ENCODE peak calls at places on chromosomes 3 and 15, in six cellular contexts. G is IMR-90, M is AG09309, C is choroid plexus epithelial cell, B is fibroblast of pulmonary artery, E is astrocyte of the spinal cord. D is an unnamed sample.

GRCh38 chr3:63462732-63463131 is 184.6 kb downstream of the SYNPR start:
- DNase-seq in G (no peak), M (no peak), C (no peak), B (no peak), E (no peak), D (no peak)

GRCh38 chr15:43520138-43520537 is 2.7 kb downstream of the MAP1A start:
- DNase-seq in G (no peak), M (no peak), C (no peak), B (no peak), E (no peak), D (no peak)

GRCh38 chr3:60954049-60954448 is 297.2 kb downstream of the FHIT start:
- DNase-seq in G (no peak), M (peak), C (no peak), B (no peak), E (peak), D (no peak)

GRCh38 chr3:94036909-94037507 is 8.6 kb upstream of the STX19 start:
- DNase-seq in G (peak), M (no peak), C (peak), B (peak), E (peak), D (peak)

GRCh38 chr15:78131295-78132021 is at the start of gene CIB2:
- DNase-seq in G (peak), M (no peak), C (peak), B (peak), E (peak), D (peak)

GRCh38 chr15:39579487-39580116 is 1.3 kb upstream of the THBS1 start:
- DNase-seq in G (peak), M (peak), C (peak), B (peak), E (peak), D (peak)

GRCh38 chr3:13044496-13045244 is 28.6 kb downstream of the IQSEC1 start:
- DNase-seq in G (no peak), M (no peak), C (no peak), B (no peak), E (no peak), D (no peak)

GRCh38 chr3:107988464-107989156 is 102.2 kb downstream of the CD47 start:
- DNase-seq in G (peak), M (no peak), C (peak), B (peak), E (peak), D (no peak)

GRCh38 chr3:106728315-106728821 is 648.9 kb upstream of the CCDC54 start:
- DNase-seq in G (peak), M (peak), C (peak), B (peak), E (peak), D (no peak)

GRCh38 chr3:192639987-192640386 is 87.4 kb downstream of the FGF12 start:
- DNase-seq in G (no peak), M (no peak), C (no peak), B (no peak), E (no peak), D (no peak)

GRCh38 chr3:46692566-46692983 is 904 bp downstream of the ALS2CL start:
- DNase-seq in G (no peak), M (no peak), C (no peak), B (no peak), E (no peak), D (peak)

GRCh38 chr15:72902245-72902928 is 118.8 kb upstream of the ADPGK start:
- DNase-seq in G (peak), M (peak), C (peak), B (peak), E (peak), D (no peak)

GRCh38 chr3:4744405-4745239 is 234.6 kb upstream of the BHLHE40 start:
- DNase-seq in G (peak), M (no peak), C (peak), B (peak), E (peak), D (peak)

GRCh38 chr3:86771741-86772512 is 219.0 kb downstream of the VGLL3 start:
- DNase-seq in G (no peak), M (no peak), C (no peak), B (no peak), E (no peak), D (no peak)

GRCh38 chr3:86772699-86773098 is 218.2 kb downstream of the VGLL3 start:
- DNase-seq in G (no peak), M (no peak), C (no peak), B (no peak), E (no peak), D (no peak)

DNA sequence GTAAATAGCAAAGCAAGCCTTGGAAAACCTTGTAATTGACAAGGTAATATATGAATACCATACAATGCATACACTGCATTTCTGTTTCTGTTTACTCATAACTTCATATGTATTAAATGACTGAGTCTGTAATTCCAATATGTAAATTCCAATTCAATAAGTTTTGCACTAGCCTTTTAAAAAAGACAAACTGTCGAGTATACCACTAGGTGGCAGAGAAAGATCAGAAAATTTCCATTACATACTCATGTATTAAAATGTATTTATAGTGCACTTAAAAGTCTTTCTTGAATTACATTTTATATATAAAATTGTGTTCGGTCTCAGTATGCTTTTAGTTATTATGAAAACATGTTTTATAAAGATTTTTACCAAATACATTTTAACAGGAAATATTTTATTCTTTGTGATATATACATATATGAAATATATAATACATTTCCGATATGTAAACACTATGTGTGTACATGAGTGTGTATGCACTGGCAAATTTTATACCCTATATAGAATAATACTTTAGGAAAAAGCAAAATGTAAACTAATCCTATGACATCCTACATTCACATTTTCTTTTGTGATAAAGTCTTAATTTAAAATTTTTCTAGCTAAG is 216.8 kb downstream of the VGLL3 start:
- DNase-seq in G (peak), M (no peak), C (peak), B (peak), E (peak), D (no peak)
- TF ChIP-seq CTCF in G (peak), M (peak), C (peak), B (peak), E (peak), D (peak)

GRCh38 chr3:151859125-151859741 is 14.2 kb upstream of the SUCNR1 start:
- DNase-seq in G (no peak), M (no peak), C (no peak), B (no peak), E (no peak), D (no peak)
- H3K4me3 ChIP-seq in G (no peak), M (no peak), C (no peak), B (no peak), E (no peak), D (no peak)

GRCh38 chr3:125042725-125043406 is 12.9 kb downstream of the HEG1 start:
- DNase-seq in G (peak), M (no peak), C (peak), B (peak), E (peak), D (no peak)

GRCh38 chr3:125043599-125044151 is 12.1 kb downstream of the HEG1 start:
- DNase-seq in G (no peak), M (no peak), C (no peak), B (no peak), E (no peak), D (no peak)

GRCh38 chr3:125045194-125045593 is 10.6 kb downstream of the HEG1 start:
- DNase-seq in G (no peak), M (no peak), C (peak), B (peak), E (no peak), D (no peak)

GRCh38 chr3:125048282-125048681 is 7.5 kb downstream of the HEG1 start:
- DNase-seq in G (no peak), M (no peak), C (no peak), B (no peak), E (no peak), D (no peak)

GRCh38 chr3:125045965-125046364 is 9.8 kb downstream of the HEG1 start:
- DNase-seq in G (peak), M (peak), C (peak), B (peak), E (peak), D (no peak)
- TF ChIP-seq CTCF in G (peak), M (peak), C (peak), B (peak), E (peak), D (no peak)

DNA sequence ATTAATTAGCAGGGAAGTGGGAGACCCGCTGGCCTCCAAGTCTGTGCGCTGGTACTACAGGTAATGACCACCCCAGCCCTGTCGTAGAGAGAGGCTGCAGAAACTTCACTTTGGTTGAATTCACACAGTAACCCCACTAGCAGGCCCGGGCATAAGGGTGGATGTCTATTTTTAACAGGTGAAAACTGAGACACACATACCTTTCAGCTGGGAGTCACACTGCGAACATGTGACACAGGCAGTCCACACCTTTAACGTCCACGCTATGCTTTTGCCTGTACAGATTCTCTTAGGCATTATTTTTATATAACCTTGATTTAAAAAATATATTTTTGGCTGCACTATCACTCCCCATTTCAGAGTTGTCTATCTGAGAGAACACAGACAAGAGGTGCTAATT is 3.9 kb downstream of the LRRK1 start:
- DNase-seq in G (no peak), M (no peak), C (no peak), B (no peak), E (no peak), D (no peak)
- H3K4me3 ChIP-seq in G (no peak), M (no peak), C (no peak), B (no peak), E (no peak), D (no peak)

GRCh38 chr15:92079047-92079446 is 225.5 kb downstream of the SLCO3A1 start:
- DNase-seq in G (no peak), M (no peak), C (no peak), B (peak), E (no peak), D (no peak)
- TF ChIP-seq CTCF in G (peak), M (peak), C (peak), B (peak), E (peak), D (peak)

GRCh38 chr15:41934843-41935242 is 37.5 kb downstream of the EHD4 start:
- DNase-seq in G (no peak), M (no peak), C (no peak), B (no peak), E (peak), D (no peak)
- H3K4me3 ChIP-seq in G (no peak), M (no peak), C (no peak), B (no peak), E (no peak), D (no peak)

DNA sequence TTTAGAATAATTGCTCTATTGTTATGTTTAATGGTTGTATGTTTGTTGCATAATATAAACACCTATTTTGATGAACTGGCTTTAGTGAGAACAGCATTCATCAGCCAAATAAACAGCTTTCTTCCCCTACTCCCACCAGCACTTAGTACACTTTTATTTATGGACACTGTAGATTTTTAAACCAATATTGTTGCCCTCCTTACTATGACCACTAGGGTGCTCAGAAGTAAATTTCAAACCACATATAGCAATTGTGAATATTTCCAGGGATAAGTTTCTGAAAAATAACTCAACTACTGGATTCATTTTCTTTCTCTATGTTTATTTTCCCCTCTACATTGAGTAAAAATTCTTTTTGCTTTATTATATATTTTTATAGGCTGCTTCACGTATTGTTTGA is 84.7 kb upstream of the PTX3 start:
- DNase-seq in G (no peak), M (no peak), C (no peak), B (no peak), E (no peak), D (no peak)
- TF ChIP-seq CTCF in G (peak), M (peak), C (no peak), B (peak), E (peak), D (peak)

DNA sequence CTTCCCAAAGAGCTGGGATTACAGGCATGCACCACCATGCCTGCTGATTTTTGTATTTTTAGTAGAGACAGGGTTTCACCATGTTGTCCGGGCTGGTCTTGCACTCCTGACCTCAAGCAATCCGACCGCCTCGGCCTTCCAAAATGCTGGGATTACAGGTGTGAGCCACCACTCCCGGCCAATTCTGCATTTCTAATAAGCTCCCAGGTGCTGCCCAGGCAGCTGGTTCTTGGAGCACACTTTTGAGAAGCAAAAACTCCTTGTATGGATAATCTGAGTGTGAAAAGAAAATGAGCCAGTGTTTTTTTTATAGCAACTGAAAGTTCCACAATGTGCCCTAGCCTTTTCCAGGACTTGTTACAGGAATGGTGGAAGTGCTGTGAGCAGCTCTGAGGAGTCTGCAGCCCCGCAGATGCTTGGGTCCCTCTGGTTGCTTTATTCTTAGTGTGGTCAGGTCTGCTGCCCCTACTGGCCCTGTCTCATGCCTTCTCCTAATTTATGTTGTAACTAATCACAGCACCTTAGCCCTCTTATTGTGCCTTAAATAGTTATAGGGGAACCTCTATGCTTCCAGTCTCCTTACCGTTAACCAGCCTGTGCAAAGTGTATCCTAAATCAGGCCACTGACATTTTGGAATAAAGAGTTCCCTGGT is 13.5 kb upstream of the KCNAB1 start:
- DNase-seq in G (no peak), M (no peak), C (peak), B (no peak), E (no peak), D (no peak)
- H3K4me3 ChIP-seq in G (no peak), M (no peak), C (no peak), B (no peak), E (no peak), D (no peak)

GRCh38 chr15:74365619-74366445 is 1.6 kb downstream of the CYP11A1 start:
- DNase-seq in G (peak), M (no peak), C (peak), B (peak), E (peak), D (no peak)
- TF ChIP-seq CTCF in G (no peak), M (no peak), C (no peak), B (no peak), E (no peak), D (no peak)